ENCODE peak calls at places on chromosomes 2 and 18, in eight cellular contexts. O, M, G, K, H, J, W and I are unnamed samples.

GRCh38 chr18:28183418-28184078 is 6.6 kb upstream of the CDH2 start:
- DNase-seq in M (no peak), G (no peak), W (no peak), H (no peak), J (no peak), O (no peak), K (peak; percentile 23), I (no peak)

GRCh38 chr18:7325126-7325430 is 94.2 kb downstream of the LRRC30 start:
- DNase-seq in K (peak; percentile 8), J (no peak), W (no peak), O (no peak), H (no peak), G (no peak), M (no peak), I (no peak)

GRCh38 chr2:37349376-37349775 is 4.9 kb downstream of the QPCT start:
- DNase-seq in J (no peak), G (no peak), K (no peak), M (no peak), O (no peak), W (peak; percentile 22), H (no peak), I (no peak)

GRCh38 chr2:222468338-222468737 is 44.0 kb downstream of the SGPP2 start:
- DNase-seq in G (peak; percentile 50), M (no peak), O (peak; percentile 65), W (peak; percentile 3), J (no peak), K (no peak), H (no peak), I (peak; percentile 23)

GRCh38 chr2:159558479-159558878 is 57.9 kb downstream of the BAZ2B start:
- DNase-seq in M (no peak), G (no peak), H (no peak), K (no peak), O (no peak), W (no peak), J (no peak), I (no peak)

GRCh38 chr18:25826823-25827617 is 263.4 kb downstream of the SS18 start:
- DNase-seq in H (no peak), G (no peak), J (no peak), O (no peak), M (no peak), W (no peak), K (no peak), I (no peak)

GRCh38 chr2:155525194-155525593 is 807.3 kb downstream of the NR4A2 start:
- DNase-seq in G (no peak), W (no peak), J (no peak), O (no peak), K (no peak), H (no peak), M (no peak), I (no peak)

GRCh38 chr2:16330571-16331351 is 334.9 kb downstream of the CYRIA start:
- DNase-seq in M (no peak), O (no peak), G (peak; percentile 100), K (no peak), J (no peak), W (no peak), H (no peak), I (no peak)

GRCh38 chr18:42053188-42053781 is 98.3 kb downstream of the PIK3C3 start:
- DNase-seq in H (peak; percentile 73), M (no peak), G (peak; percentile 52), O (peak; percentile 41), J (no peak), K (peak; percentile 34), W (peak; percentile 38), I (peak; percentile 3)

GRCh38 chr2:238467062-238467461 is 40.3 kb downstream of the ASB1 start:
- DNase-seq in W (no peak), O (no peak), H (no peak), G (no peak), J (no peak), K (no peak), M (no peak), I (no peak)

GRCh38 chr2:20589975-20590703 is 60.8 kb downstream of the HS1BP3 start:
- DNase-seq in M (no peak), H (peak; percentile 11), J (no peak), G (no peak), K (peak; percentile 36), O (peak; percentile 40), W (no peak), I (no peak)

GRCh38 chr2:158777077-158777476 is 18.0 kb upstream of the DAPL1 start:
- DNase-seq in K (no peak), H (no peak), O (no peak), J (no peak), G (no peak), M (no peak), W (no peak), I (no peak)

GRCh38 chr18:76621184-76621583 is 126.1 kb upstream of the ZNF516 start:
- DNase-seq in H (no peak), O (no peak), G (no peak), K (no peak), W (no peak), J (no peak), M (no peak), I (no peak)

GRCh38 chr2:20421988-20422678 is 24.7 kb upstream of the RHOB start:
- DNase-seq in W (no peak), H (no peak), J (peak; percentile 90), K (peak; percentile 81), G (no peak), M (peak; percentile 97), O (peak; percentile 96), I (peak; percentile 55)

GRCh38 chr18:49070552-49070951 is 119.8 kb upstream of the SMAD7 start:
- DNase-seq in M (no peak), O (no peak), H (no peak), G (no peak), J (no peak), K (no peak), W (no peak), I (no peak)

GRCh38 chr2:163775304-163775703 is 39.5 kb upstream of the FIGN start:
- DNase-seq in K (peak; percentile 80), W (no peak), G (no peak), O (no peak), J (no peak), M (no peak), H (no peak), I (no peak)

GRCh38 chr2:219405958-219406860 is 12.0 kb upstream of the DES start:
- DNase-seq in O (no peak), W (no peak), G (no peak), M (no peak), K (no peak), H (no peak), J (no peak), I (no peak)

GRCh38 chr2:73985318-73986084 is 791 bp downstream of the TET3 start:
- DNase-seq in O (peak; percentile 54), G (no peak), W (peak; percentile 33), H (peak; percentile 54), K (no peak), M (peak; percentile 62), J (no peak), I (no peak)

GRCh38 chr2:221482581-221483140 is 89.4 kb downstream of the EPHA4 start:
- DNase-seq in K (no peak), G (no peak), H (no peak), O (no peak), J (no peak), M (no peak), W (no peak), I (no peak)

GRCh38 chr2:85995648-85996529 is 107.1 kb upstream of the ST3GAL5 start:
- DNase-seq in J (no peak), K (no peak), M (no peak), W (no peak), G (no peak), H (no peak), O (no peak), I (no peak)

GRCh38 chr2:150878347-150878746 is 383.3 kb downstream of the RBM43 start:
- DNase-seq in J (no peak), K (peak; percentile 63), M (no peak), W (no peak), H (no peak), G (no peak), O (no peak), I (no peak)

GRCh38 chr2:38268001-38268400 is 109.1 kb downstream of the ATL2 start:
- DNase-seq in G (no peak), W (no peak), K (no peak), J (no peak), O (no peak), H (no peak), M (no peak), I (no peak)

GRCh38 chr2:36352024-36352398 is 3.6 kb upstream of the CRIM1 start:
- DNase-seq in W (peak; percentile 14), K (peak; percentile 47), H (no peak), O (no peak), M (no peak), J (no peak), G (peak; percentile 11), I (no peak)

GRCh38 chr18:31197676-31198075 is 35.0 kb upstream of the DSC1 start:
- DNase-seq in H (no peak), K (peak; percentile 9), O (no peak), W (no peak), J (no peak), G (no peak), M (no peak), I (no peak)

GRCh38 chr2:233124449-233125080 is 64.4 kb downstream of the INPP5D start:
- DNase-seq in K (no peak), M (no peak), G (no peak), W (no peak), J (no peak), O (no peak), H (no peak), I (peak; percentile 25)